ENCODE peak calls at places on chromosomes 12 and 14, in ten cellular contexts. L is NCI-H2227 treated with DMSO at 0.1 percent for 48 hours; O is Calu3; Q is nucleus accumbens; I is fibroblast of gingiva; X is activated CD8-positive, alpha-beta T cell treated with anti-CD3 and anti-CD28 coated beads, Interleukin-2, amount 10 ng/mL, durations not matched to agents 7 days and 5 days; B is NCI-H345; E is Right ventricle myocardium superior; U is EL; M is GM12865. A is an unnamed sample.

GRCh38 chr12:40970320-40970907 is 217.7 kb upstream of the PDZRN4 start:
- DNase-seq in M (peak), B (no peak), L (no peak), X (no peak), O (no peak), U (peak), I (no peak), E (no peak), Q (no peak), A (no peak)

GRCh38 chr12:67025543-67026114 is 243.5 kb upstream of the CAND1 start:
- DNase-seq in U (peak), O (peak), M (peak), X (peak), E (no peak), Q (no peak), I (no peak), L (peak), B (peak), A (no peak)

GRCh38 chr14:37591941-37592287 is 3.1 kb downstream of the FOXA1 start:
- DNase-seq in X (no peak), I (no peak), B (peak), E (no peak), Q (no peak), M (no peak), O (no peak), U (no peak), L (no peak), A (no peak)

GRCh38 chr12:48977290-48978281 is 536 bp upstream of the WNT1 start:
- DNase-seq in I (no peak), E (peak), M (peak), O (peak), L (no peak), U (peak), X (peak), Q (no peak), B (no peak), A (no peak)

GRCh38 chr14:52314521-52315354 is 626 bp downstream of the PTGER2 start:
- DNase-seq in O (peak), L (no peak), X (peak), Q (no peak), M (peak), B (no peak), E (peak), I (peak), U (peak), A (no peak)

GRCh38 chr14:100031506-100032281 is 33.5 kb upstream of the EVL start:
- DNase-seq in Q (no peak), L (no peak), X (no peak), O (peak), M (no peak), B (no peak), I (peak), U (peak), E (no peak), A (no peak)

GRCh38 chr14:103716091-103716801 is 636 bp downstream of the ZFYVE21 start:
- DNase-seq in I (no peak), E (no peak), L (no peak), X (no peak), M (no peak), B (peak), U (peak), Q (no peak), O (peak), A (no peak)

GRCh38 chr12:93146278-93146939 is 217.3 kb upstream of the EEA1 start:
- DNase-seq in Q (no peak), U (peak), B (peak), L (no peak), X (no peak), M (no peak), E (no peak), O (peak), I (peak), A (no peak)

GRCh38 chr12:131829351-131829794 is 1.2 kb downstream of the MMP17 start:
- DNase-seq in Q (no peak), O (no peak), U (peak), L (no peak), M (no peak), X (no peak), B (no peak), I (peak), E (no peak), A (no peak)

GRCh38 chr14:37899365-37899764 is 303.9 kb downstream of the TTC6 start:
- DNase-seq in I (no peak), M (no peak), L (no peak), U (no peak), X (no peak), B (no peak), E (no peak), Q (no peak), O (no peak), A (no peak)

GRCh38 chr12:108879615-108880254 is at the start of gene DAO:
- DNase-seq in L (no peak), I (no peak), M (no peak), E (no peak), Q (peak), B (no peak), O (no peak), U (no peak), X (no peak), A (no peak)